ENCODE peak calls at places on chromosomes 7 and 10, in seven cellular contexts. C, G, T, V, Y, U and S are unnamed samples.

GRCh38 chr10:116671274-116671926 is 50.6 kb downstream of the PNLIPRP2 start:
- DNase-seq in C (peak), G (no peak), T (no peak), V (no peak), Y (no peak), U (no peak), S (no peak)

GRCh38 chr7:80859272-80859970 is 59.4 kb downstream of the SEMA3C start:
- DNase-seq in C (no peak), G (no peak), T (no peak), V (peak), Y (no peak), U (peak), S (no peak)

GRCh38 chr10:119030421-119031250 is 1.1 kb downstream of the NANOS1 start:
- DNase-seq in C (no peak), G (peak), T (peak), V (peak), Y (peak), U (peak), S (no peak)

GRCh38 chr10:112201334-112201733 is 17.8 kb upstream of the GPAM start:
- DNase-seq in C (no peak), G (no peak), T (no peak), V (peak), Y (no peak), U (no peak), S (no peak)

GRCh38 chr7:77318019-77318418 is 98.1 kb downstream of the GSAP start:
- DNase-seq in C (no peak), G (no peak), T (no peak), V (no peak), Y (no peak), U (no peak), S (no peak)

GRCh38 chr7:75924884-75925283 is 9.9 kb downstream of the POR start:
- DNase-seq in C (no peak), G (no peak), T (no peak), V (no peak), Y (no peak), U (no peak), S (no peak)

GRCh38 chr7:27179030-27179429 is 4.9 kb upstream of the HOXA10 start:
- DNase-seq in C (no peak), G (no peak), T (no peak), V (no peak), Y (no peak), U (no peak), S (no peak)

GRCh38 chr10:93926613-93927012 is 32.8 kb downstream of the SLC35G1 start:
- DNase-seq in C (no peak), G (no peak), T (no peak), V (peak), Y (no peak), U (no peak), S (no peak)

GRCh38 chr10:35456175-35456574 is 119.9 kb downstream of the CCNY start:
- DNase-seq in C (no peak), G (no peak), T (no peak), V (no peak), Y (no peak), U (no peak), S (no peak)

GRCh38 chr10:116629340-116629739 is 8.6 kb downstream of the PNLIPRP2 start:
- DNase-seq in C (no peak), G (no peak), T (no peak), V (no peak), Y (no peak), U (no peak), S (no peak)

GRCh38 chr7:68892211-68892610 is 706.1 kb upstream of the AUTS2 start:
- DNase-seq in C (no peak), G (no peak), T (no peak), V (peak), Y (no peak), U (peak), S (peak)